ENCODE peak calls at places on chromosomes 6 and 20, in nine cellular contexts. A is left ventricle myocardium inferior, R is SK-N-SH, K is coronary artery, Y is thyroid gland, Q is Calu3, X is BE2C, E is ascending aorta, I is AG09309. B is an unnamed sample.
A peak's percentile ranks its signal among the peaks of the same experiment; 100 is the strongest.

GRCh38 chr6:132683543-132683942 is 24.6 kb upstream of the TAAR1 start:
- DNase-seq in E (no peak), R (no peak), A (no peak), X (no peak), Q (peak; percentile 30), K (no peak), Y (no peak), I (peak; percentile 66), B (no peak)

GRCh38 chr6:27871919-27872633 is 40.1 kb downstream of the OR2B2 start:
- DNase-seq in K (no peak), Y (peak; percentile 77), Q (peak; percentile 84), R (peak; percentile 91), X (peak; percentile 84), A (peak; percentile 34), E (peak; percentile 41), I (peak; percentile 88), B (peak; percentile 91)

GRCh38 chr6:155014715-155015300 is 19.7 kb downstream of the TIAM2 start:
- DNase-seq in K (no peak), R (no peak), Y (no peak), I (no peak), X (no peak), E (no peak), Q (no peak), A (no peak), B (no peak)

GRCh38 chr6:25028346-25028745 is 92.6 kb upstream of the RIPOR2 start:
- DNase-seq in E (no peak), A (no peak), X (no peak), Y (no peak), R (no peak), Q (no peak), K (no peak), I (no peak), B (no peak)

GRCh38 chr6:25756382-25757354 is 2.1 kb downstream of the SLC17A4 start:
- DNase-seq in A (no peak), I (no peak), Q (no peak), E (no peak), Y (no peak), R (no peak), X (no peak), K (no peak), B (no peak)

GRCh38 chr6:170125447-170126300 is 165.2 kb downstream of the DLL1 start:
- DNase-seq in X (no peak), Y (no peak), A (no peak), I (no peak), R (peak; percentile 59), Q (no peak), E (no peak), K (peak; percentile 60), B (peak; percentile 67)

GRCh38 chr20:16599257-16599656 is 26.0 kb upstream of the KIF16B start:
- DNase-seq in A (no peak), X (no peak), R (no peak), E (no peak), Y (no peak), I (no peak), K (no peak), Q (no peak), B (no peak)

GRCh38 chr20:19850190-19850533 is 92.1 kb downstream of the RIN2 start:
- DNase-seq in A (peak; percentile 48), E (no peak), K (no peak), I (no peak), Q (no peak), X (no peak), Y (peak; percentile 15), R (peak; percentile 36), B (no peak)

GRCh38 chr20:4227085-4227821 is 211.9 kb upstream of the RNF24 start:
- DNase-seq in K (no peak), E (no peak), X (no peak), Q (peak; percentile 35), I (peak; percentile 55), A (no peak), Y (no peak), R (no peak), B (no peak)

GRCh38 chr6:88166901-88167624 is 916 bp upstream of the CNR1 start:
- DNase-seq in A (no peak), Y (peak; percentile 6), Q (no peak), R (peak; percentile 69), E (no peak), X (no peak), I (no peak), K (no peak), B (no peak)

GRCh38 chr6:72905705-72906478 is 284.0 kb downstream of the KCNQ5 start:
- DNase-seq in K (no peak), R (no peak), X (no peak), E (no peak), Y (no peak), A (no peak), I (no peak), Q (no peak), B (no peak)

GRCh38 chr6:129785081-129785755 is 75.2 kb upstream of the ARHGAP18 start:
- DNase-seq in K (no peak), Q (no peak), A (no peak), I (peak; percentile 8), E (no peak), X (no peak), Y (no peak), R (no peak), B (no peak)

GRCh38 chr6:18047406-18047805 is 60.0 kb upstream of the KIF13A start:
- DNase-seq in A (no peak), I (no peak), E (no peak), Q (no peak), R (no peak), X (no peak), K (no peak), Y (no peak), B (peak; percentile 11)

GRCh38 chr20:62382306-62383198 is 4.4 kb upstream of the RPS21 start:
- DNase-seq in Y (peak; percentile 88), R (peak; percentile 90), X (peak; percentile 88), A (peak; percentile 72), E (no peak), K (no peak), Q (peak; percentile 98), I (no peak), B (no peak)

GRCh38 chr6:82441047-82441770 is 77.6 kb downstream of the TPBG start:
- DNase-seq in X (no peak), I (no peak), R (peak; percentile 7), Q (no peak), K (no peak), A (no peak), E (no peak), Y (no peak), B (no peak)

GRCh38 chr6:145756170-145756662 is 20.9 kb upstream of the EPM2A start:
- DNase-seq in R (peak; percentile 39), A (peak; percentile 18), Q (peak; percentile 57), X (peak; percentile 76), Y (peak; percentile 12), K (no peak), I (peak; percentile 90), E (no peak), B (no peak)

GRCh38 chr6:143068001-143068400 is 7.3 kb downstream of the AIG1 start:
- DNase-seq in Q (no peak), R (no peak), E (no peak), X (no peak), I (no peak), Y (no peak), A (no peak), K (no peak), B (no peak)

GRCh38 chr6:141426400-141426980 is 706.2 kb upstream of the GJE1 start:
- DNase-seq in Q (no peak), K (no peak), E (no peak), R (no peak), A (no peak), I (peak; percentile 11), Y (no peak), X (no peak), B (no peak)

GRCh38 chr6:6694368-6694780 is 105.9 kb downstream of the LY86 start:
- DNase-seq in X (no peak), K (no peak), Y (no peak), Q (peak; percentile 32), I (no peak), E (no peak), A (no peak), R (no peak), B (no peak)
- TF ChIP-seq CTCF in X (no peak), K (no peak), Y (no peak), Q (no peak), I (no peak), E (no peak), A (peak; percentile 15), R (no peak), B (no peak)

GRCh38 chr6:63574554-63574900 is 2.2 kb downstream of the LOC128125822 start:
- DNase-seq in R (no peak), Q (no peak), A (no peak), K (no peak), E (no peak), X (no peak), Y (no peak), I (no peak), B (no peak)
- TF ChIP-seq CTCF in R (no peak), Q (no peak), A (no peak), K (no peak), E (no peak), X (no peak), Y (no peak), I (no peak), B (no peak)

GRCh38 chr20:34824861-34825529 is 456 bp downstream of the NCOA6 start:
- DNase-seq in I (no peak), K (peak; percentile 79), X (peak; percentile 78), E (no peak), A (peak; percentile 68), R (peak; percentile 91), Y (peak; percentile 63), Q (peak; percentile 81), B (peak; percentile 87)
- TF ChIP-seq CTCF in I (no peak), K (no peak), X (no peak), E (no peak), A (peak; percentile 15), R (peak; percentile 16), Y (no peak), Q (no peak), B (peak; percentile 31)

GRCh38 chr6:158819213-158819976 is at the start of gene EZR:
- DNase-seq in X (peak; percentile 85), Q (peak; percentile 87), Y (peak; percentile 85), E (peak; percentile 24), A (peak; percentile 82), R (peak; percentile 96), K (peak; percentile 85), I (no peak), B (no peak)
- TF ChIP-seq CTCF in X (no peak), Q (no peak), Y (no peak), E (no peak), A (peak; percentile 15), R (peak; percentile 19), K (no peak), I (no peak), B (no peak)

GRCh38 chr6:158706369-158706982 is 56.6 kb downstream of the SYTL3 start:
- DNase-seq in X (peak; percentile 64), K (peak; percentile 77), A (peak; percentile 68), R (peak; percentile 75), Q (peak; percentile 70), Y (peak; percentile 77), E (no peak), I (no peak), B (no peak)
- TF ChIP-seq CTCF in X (peak; percentile 80), K (peak; percentile 21), A (peak; percentile 74), R (peak; percentile 69), Q (peak; percentile 46), Y (peak; percentile 63), E (peak; percentile 39), I (peak; percentile 64), B (peak; percentile 63)

B was measured in osteocyte.